ENCODE peak calls at places on chromosomes 4 and X, in eight cellular contexts. One of them, this sample, is unnamed.

GRCh38 chr4:56871357-56871993 is 36.2 kb upstream of the REST start:
- DNase-seq in activated CD8-positive, alpha-beta memory T cell treated with anti-CD3 and anti-CD28 coated beads for 48 hours: no peak
- DNase-seq in NCI-H2171 treated with DMSO at 0.1 percent for 48 hours: peak
- DNase-seq in Caco-2: no peak
- DNase-seq in neural crest cell: peak
- DNase-seq in EH: peak
- DNase-seq in stimulated activated CD8-positive, alpha-beta memory T cell treated with anti-CD3 and anti-CD28 coated beads, Interleukin-15, amount 100 ng/mL, for 1 hour: no peak
- DNase-seq in cardiac muscle cell: no peak
- DNase-seq in this sample: no peak

GRCh38 chrX:21986596-21986995 is 45.5 kb upstream of the PHEX start:
- DNase-seq in neural crest cell: no peak
- DNase-seq in Caco-2: no peak
- DNase-seq in cardiac muscle cell: no peak
- DNase-seq in stimulated activated CD8-positive, alpha-beta memory T cell treated with anti-CD3 and anti-CD28 coated beads, Interleukin-15, amount 100 ng/mL, for 1 hour: no peak
- DNase-seq in activated CD8-positive, alpha-beta memory T cell treated with anti-CD3 and anti-CD28 coated beads for 48 hours: no peak
- DNase-seq in NCI-H2171 treated with DMSO at 0.1 percent for 48 hours: no peak
- DNase-seq in EH: peak
- DNase-seq in this sample: no peak

GRCh38 chr4:75660491-75660890 is 12.7 kb downstream of the G3BP2 start:
- DNase-seq in stimulated activated CD8-positive, alpha-beta memory T cell treated with anti-CD3 and anti-CD28 coated beads, Interleukin-15, amount 100 ng/mL, for 1 hour: no peak
- DNase-seq in activated CD8-positive, alpha-beta memory T cell treated with anti-CD3 and anti-CD28 coated beads for 48 hours: no peak
- DNase-seq in EH: peak
- DNase-seq in cardiac muscle cell: no peak
- DNase-seq in NCI-H2171 treated with DMSO at 0.1 percent for 48 hours: no peak
- DNase-seq in neural crest cell: no peak
- DNase-seq in Caco-2: no peak
- DNase-seq in this sample: no peak

GRCh38 chrX:11886745-11887144 is 128.7 kb downstream of the MSL3 start:
- DNase-seq in activated CD8-positive, alpha-beta memory T cell treated with anti-CD3 and anti-CD28 coated beads for 48 hours: no peak
- DNase-seq in Caco-2: no peak
- DNase-seq in cardiac muscle cell: no peak
- DNase-seq in NCI-H2171 treated with DMSO at 0.1 percent for 48 hours: no peak
- DNase-seq in neural crest cell: no peak
- DNase-seq in stimulated activated CD8-positive, alpha-beta memory T cell treated with anti-CD3 and anti-CD28 coated beads, Interleukin-15, amount 100 ng/mL, for 1 hour: no peak
- DNase-seq in EH: peak
- DNase-seq in this sample: no peak

GRCh38 chr4:173121044-173121685 is 47.4 kb upstream of the GALNT7 start:
- DNase-seq in NCI-H2171 treated with DMSO at 0.1 percent for 48 hours: peak
- DNase-seq in cardiac muscle cell: peak
- DNase-seq in neural crest cell: no peak
- DNase-seq in Caco-2: peak
- DNase-seq in activated CD8-positive, alpha-beta memory T cell treated with anti-CD3 and anti-CD28 coated beads for 48 hours: no peak
- DNase-seq in EH: peak
- DNase-seq in stimulated activated CD8-positive, alpha-beta memory T cell treated with anti-CD3 and anti-CD28 coated beads, Interleukin-15, amount 100 ng/mL, for 1 hour: no peak
- DNase-seq in this sample: peak

GRCh38 chrX:150768580-150769190 is 75.5 kb downstream of the MTMR1 start:
- DNase-seq in Caco-2: no peak
- DNase-seq in EH: no peak
- DNase-seq in neural crest cell: no peak
- DNase-seq in activated CD8-positive, alpha-beta memory T cell treated with anti-CD3 and anti-CD28 coated beads for 48 hours: no peak
- DNase-seq in NCI-H2171 treated with DMSO at 0.1 percent for 48 hours: no peak
- DNase-seq in cardiac muscle cell: no peak
- DNase-seq in stimulated activated CD8-positive, alpha-beta memory T cell treated with anti-CD3 and anti-CD28 coated beads, Interleukin-15, amount 100 ng/mL, for 1 hour: no peak
- DNase-seq in this sample: no peak

GRCh38 chr4:41362647-41363383 is 106.1 kb downstream of the UCHL1 start:
- DNase-seq in NCI-H2171 treated with DMSO at 0.1 percent for 48 hours: peak
- DNase-seq in stimulated activated CD8-positive, alpha-beta memory T cell treated with anti-CD3 and anti-CD28 coated beads, Interleukin-15, amount 100 ng/mL, for 1 hour: no peak
- DNase-seq in EH: no peak
- DNase-seq in activated CD8-positive, alpha-beta memory T cell treated with anti-CD3 and anti-CD28 coated beads for 48 hours: no peak
- DNase-seq in cardiac muscle cell: no peak
- DNase-seq in neural crest cell: no peak
- DNase-seq in Caco-2: no peak
- DNase-seq in this sample: no peak

GRCh38 chr4:101169044-101170014 is 178.0 kb downstream of the PPP3CA start:
- DNase-seq in EH: peak
- DNase-seq in stimulated activated CD8-positive, alpha-beta memory T cell treated with anti-CD3 and anti-CD28 coated beads, Interleukin-15, amount 100 ng/mL, for 1 hour: no peak
- DNase-seq in cardiac muscle cell: peak
- DNase-seq in neural crest cell: peak
- DNase-seq in activated CD8-positive, alpha-beta memory T cell treated with anti-CD3 and anti-CD28 coated beads for 48 hours: peak
- DNase-seq in Caco-2: peak
- DNase-seq in NCI-H2171 treated with DMSO at 0.1 percent for 48 hours: peak
- DNase-seq in this sample: peak

GRCh38 chrX:82765806-82766205 is 742.3 kb upstream of the POU3F4 start:
- DNase-seq in NCI-H2171 treated with DMSO at 0.1 percent for 48 hours: no peak
- DNase-seq in activated CD8-positive, alpha-beta memory T cell treated with anti-CD3 and anti-CD28 coated beads for 48 hours: no peak
- DNase-seq in cardiac muscle cell: no peak
- DNase-seq in Caco-2: no peak
- DNase-seq in stimulated activated CD8-positive, alpha-beta memory T cell treated with anti-CD3 and anti-CD28 coated beads, Interleukin-15, amount 100 ng/mL, for 1 hour: no peak
- DNase-seq in neural crest cell: no peak
- DNase-seq in EH: no peak
- DNase-seq in this sample: no peak

GRCh38 chr4:4470208-4470607 is 71.6 kb downstream of the STX18 start:
- DNase-seq in Caco-2: no peak
- DNase-seq in neural crest cell: no peak
- DNase-seq in NCI-H2171 treated with DMSO at 0.1 percent for 48 hours: no peak
- DNase-seq in EH: peak
- DNase-seq in cardiac muscle cell: no peak
- DNase-seq in stimulated activated CD8-positive, alpha-beta memory T cell treated with anti-CD3 and anti-CD28 coated beads, Interleukin-15, amount 100 ng/mL, for 1 hour: no peak
- DNase-seq in activated CD8-positive, alpha-beta memory T cell treated with anti-CD3 and anti-CD28 coated beads for 48 hours: no peak
- DNase-seq in this sample: no peak

GRCh38 chr4:169921732-169922131 is 104.5 kb downstream of the MFAP3L start:
- DNase-seq in neural crest cell: no peak
- DNase-seq in NCI-H2171 treated with DMSO at 0.1 percent for 48 hours: no peak
- DNase-seq in Caco-2: no peak
- DNase-seq in cardiac muscle cell: no peak
- DNase-seq in stimulated activated CD8-positive, alpha-beta memory T cell treated with anti-CD3 and anti-CD28 coated beads, Interleukin-15, amount 100 ng/mL, for 1 hour: no peak
- DNase-seq in activated CD8-positive, alpha-beta memory T cell treated with anti-CD3 and anti-CD28 coated beads for 48 hours: no peak
- DNase-seq in EH: no peak
- DNase-seq in this sample: no peak

GRCh38 chr4:70722199-70722791 is 531 bp downstream of the RUFY3 start:
- DNase-seq in stimulated activated CD8-positive, alpha-beta memory T cell treated with anti-CD3 and anti-CD28 coated beads, Interleukin-15, amount 100 ng/mL, for 1 hour: no peak
- DNase-seq in cardiac muscle cell: no peak
- DNase-seq in Caco-2: no peak
- DNase-seq in neural crest cell: no peak
- DNase-seq in activated CD8-positive, alpha-beta memory T cell treated with anti-CD3 and anti-CD28 coated beads for 48 hours: no peak
- DNase-seq in EH: peak
- DNase-seq in NCI-H2171 treated with DMSO at 0.1 percent for 48 hours: peak
- DNase-seq in this sample: no peak

GRCh38 chr4:6788123-6788522 is 5.6 kb downstream of the KIAA0232 start:
- DNase-seq in NCI-H2171 treated with DMSO at 0.1 percent for 48 hours: no peak
- DNase-seq in EH: no peak
- DNase-seq in cardiac muscle cell: no peak
- DNase-seq in activated CD8-positive, alpha-beta memory T cell treated with anti-CD3 and anti-CD28 coated beads for 48 hours: no peak
- DNase-seq in neural crest cell: no peak
- DNase-seq in stimulated activated CD8-positive, alpha-beta memory T cell treated with anti-CD3 and anti-CD28 coated beads, Interleukin-15, amount 100 ng/mL, for 1 hour: no peak
- DNase-seq in Caco-2: no peak
- DNase-seq in this sample: no peak